ENCODE peak calls at places on chromosomes 13 and 19, in six cellular contexts. C is hypothalamus; M is activated CD4-positive, alpha-beta T cell treated with anti-CD3 and anti-CD28 coated beads, Interleukin-2, amount 10 ng/mL, durations not matched to agents 7 days and 5 days; L is NCI-H1105 treated with DMSO at 0.1 percent for 48 hours; B is fibroblast of lung; I is OCI-LY7. K is an unnamed sample.

GRCh38 chr19:703651-704446 is 4.9 kb upstream of the PALM start:
- DNase-seq in C (peak), M (peak), L (no peak), B (no peak), I (peak), K (peak)

GRCh38 chr19:17370026-17370587 is 7.0 kb downstream of the PLVAP start:
- DNase-seq in C (no peak), M (no peak), L (no peak), B (peak), I (peak), K (peak)

GRCh38 chr13:109862627-109863026 is 76.2 kb upstream of the IRS2 start:
- DNase-seq in C (no peak), M (no peak), L (no peak), B (peak), I (no peak), K (no peak)

GRCh38 chr13:23620211-23620610 is 50.0 kb downstream of the TNFRSF19 start:
- DNase-seq in C (no peak), M (no peak), L (no peak), B (no peak), I (no peak), K (no peak)

GRCh38 chr19:36049080-36049698 is 4.9 kb downstream of the THAP8 start:
- DNase-seq in C (no peak), M (no peak), L (peak), B (peak), I (no peak), K (peak)

GRCh38 chr13:110108348-110109139 is 198.4 kb downstream of the COL4A1 start:
- DNase-seq in C (peak), M (no peak), L (peak), B (peak), I (no peak), K (peak)

GRCh38 chr13:27770809-27771208 is 21.5 kb upstream of the GSX1 start:
- DNase-seq in C (no peak), M (peak), L (peak), B (no peak), I (peak), K (peak)

GRCh38 chr19:17946965-17947784 is 14.4 kb downstream of the CCDC124 start:
- DNase-seq in C (peak), M (no peak), L (no peak), B (no peak), I (no peak), K (no peak)

GRCh38 chr13:110463876-110464510 is 97.5 kb downstream of the RAB20 start:
- DNase-seq in C (no peak), M (no peak), L (no peak), B (peak), I (no peak), K (no peak)

GRCh38 chr13:99308481-99309087 is 1.4 kb upstream of the GPR183 start:
- DNase-seq in C (no peak), M (no peak), L (no peak), B (peak), I (no peak), K (no peak)

K was measured in Karpas-422.